ENCODE peak calls at places on chromosome 16, in seven cellular contexts. One of them, this sample, is unnamed.

GRCh38 chr16:8716592-8716991 is 42.2 kb downstream of the ABAT start:
- DNase-seq in GM23248: no peak
- DNase-seq in PC-9: no peak
- DNase-seq in fibroblast of lung: peak; percentile 43
- DNase-seq in neural progenitor cell: no peak
- DNase-seq in DND-41: no peak
- DNase-seq in HCT116: no peak
- DNase-seq in this sample: peak; percentile 33

GRCh38 chr16:87880117-87880696 is 10.9 kb upstream of the SLC7A5 start:
- DNase-seq in GM23248: no peak
- DNase-seq in PC-9: no peak
- DNase-seq in fibroblast of lung: no peak
- DNase-seq in neural progenitor cell: no peak
- DNase-seq in DND-41: no peak
- DNase-seq in HCT116: no peak
- DNase-seq in this sample: no peak

GRCh38 chr16:27355610-27356009 is 41.8 kb downstream of the IL4R start:
- DNase-seq in GM23248: peak; percentile 61
- DNase-seq in PC-9: peak; percentile 25
- DNase-seq in fibroblast of lung: peak; percentile 17
- DNase-seq in neural progenitor cell: peak; percentile 47
- DNase-seq in DND-41: peak; percentile 45
- DNase-seq in HCT116: peak; percentile 19
- DNase-seq in this sample: no peak

GRCh38 chr16:55470533-55471371 is 8.2 kb upstream of the MMP2 start:
- DNase-seq in GM23248: peak; percentile 74
- DNase-seq in PC-9: peak; percentile 87
- DNase-seq in fibroblast of lung: peak; percentile 59
- DNase-seq in neural progenitor cell: no peak
- DNase-seq in DND-41: no peak
- DNase-seq in HCT116: no peak
- DNase-seq in this sample: peak; percentile 13

GRCh38 chr16:49639739-49640388 is 216.0 kb downstream of the ZNF423 start:
- DNase-seq in GM23248: no peak
- DNase-seq in PC-9: no peak
- DNase-seq in fibroblast of lung: peak; percentile 90
- DNase-seq in neural progenitor cell: peak; percentile 88
- DNase-seq in DND-41: no peak
- DNase-seq in HCT116: no peak
- DNase-seq in this sample: no peak

GRCh38 chr16:56332464-56333079 is 92.8 kb downstream of the AMFR start:
- DNase-seq in GM23248: peak; percentile 87
- DNase-seq in PC-9: peak; percentile 83
- DNase-seq in fibroblast of lung: peak; percentile 38
- DNase-seq in neural progenitor cell: peak; percentile 58
- DNase-seq in DND-41: no peak
- DNase-seq in HCT116: peak; percentile 65
- DNase-seq in this sample: no peak

GRCh38 chr16:28182183-28182582 is 29.6 kb downstream of the XPO6 start:
- DNase-seq in GM23248: peak; percentile 64
- DNase-seq in PC-9: no peak
- DNase-seq in fibroblast of lung: peak; percentile 53
- DNase-seq in neural progenitor cell: no peak
- DNase-seq in DND-41: no peak
- DNase-seq in HCT116: no peak
- DNase-seq in this sample: no peak

GRCh38 chr16:81850197-81850944 is 71.3 kb downstream of the PLCG2 start:
- DNase-seq in GM23248: no peak
- DNase-seq in PC-9: no peak
- DNase-seq in fibroblast of lung: no peak
- DNase-seq in neural progenitor cell: no peak
- DNase-seq in DND-41: no peak
- DNase-seq in HCT116: no peak
- DNase-seq in this sample: no peak

GRCh38 chr16:83002351-83003334 is 375.9 kb downstream of the CDH13 start:
- DNase-seq in GM23248: peak; percentile 28
- DNase-seq in PC-9: no peak
- DNase-seq in fibroblast of lung: peak; percentile 65
- DNase-seq in neural progenitor cell: no peak
- DNase-seq in DND-41: no peak
- DNase-seq in HCT116: no peak
- DNase-seq in this sample: no peak

GRCh38 chr16:66678314-66678713 is 18.2 kb downstream of the CMTM4 start:
- DNase-seq in GM23248: peak; percentile 23
- DNase-seq in PC-9: no peak
- DNase-seq in fibroblast of lung: no peak
- DNase-seq in neural progenitor cell: no peak
- DNase-seq in DND-41: no peak
- DNase-seq in HCT116: no peak
- DNase-seq in this sample: no peak

GRCh38 chr16:54928016-54928356 is 2.7 kb upstream of the IRX5 start:
- DNase-seq in GM23248: peak; percentile 75
- DNase-seq in PC-9: no peak
- DNase-seq in fibroblast of lung: peak; percentile 34
- DNase-seq in neural progenitor cell: peak; percentile 51
- DNase-seq in DND-41: peak; percentile 54
- DNase-seq in HCT116: no peak
- DNase-seq in this sample: no peak

GRCh38 chr16:66131156-66131807 is 235.2 kb upstream of the CDH5 start:
- DNase-seq in GM23248: peak; percentile 61
- DNase-seq in PC-9: no peak
- DNase-seq in fibroblast of lung: peak; percentile 87
- DNase-seq in neural progenitor cell: no peak
- DNase-seq in DND-41: no peak
- DNase-seq in HCT116: no peak
- DNase-seq in this sample: peak; percentile 15

GRCh38 chr16:66130296-66130910 is 236.1 kb upstream of the CDH5 start:
- DNase-seq in GM23248: peak; percentile 75
- DNase-seq in PC-9: no peak
- DNase-seq in fibroblast of lung: peak; percentile 95
- DNase-seq in neural progenitor cell: no peak
- DNase-seq in DND-41: no peak
- DNase-seq in HCT116: no peak
- DNase-seq in this sample: no peak

GRCh38 chr16:10728035-10728462 is 15.6 kb upstream of the NUBP1 start:
- DNase-seq in GM23248: no peak
- DNase-seq in PC-9: no peak
- DNase-seq in fibroblast of lung: no peak
- DNase-seq in neural progenitor cell: no peak
- DNase-seq in DND-41: no peak
- DNase-seq in HCT116: no peak
- DNase-seq in this sample: no peak

GRCh38 chr16:53372942-53373871 is 61.1 kb upstream of the RBL2 start:
- DNase-seq in GM23248: no peak
- DNase-seq in PC-9: peak; percentile 88
- DNase-seq in fibroblast of lung: no peak
- DNase-seq in neural progenitor cell: no peak
- DNase-seq in DND-41: no peak
- DNase-seq in HCT116: peak; percentile 35
- DNase-seq in this sample: no peak

GRCh38 chr16:79677799-79678525 is 77.4 kb upstream of the MAF start:
- DNase-seq in GM23248: no peak
- DNase-seq in PC-9: no peak
- DNase-seq in fibroblast of lung: peak; percentile 55
- DNase-seq in neural progenitor cell: no peak
- DNase-seq in DND-41: no peak
- DNase-seq in HCT116: no peak
- DNase-seq in this sample: no peak

GRCh38 chr16:14337303-14338191 is 266.4 kb downstream of the MRTFB start:
- DNase-seq in GM23248: peak; percentile 67
- DNase-seq in PC-9: no peak
- DNase-seq in fibroblast of lung: no peak
- DNase-seq in neural progenitor cell: no peak
- DNase-seq in DND-41: no peak
- DNase-seq in HCT116: no peak
- DNase-seq in this sample: no peak

GRCh38 chr16:14338969-14339368 is 267.9 kb downstream of the MRTFB start:
- DNase-seq in GM23248: no peak
- DNase-seq in PC-9: no peak
- DNase-seq in fibroblast of lung: no peak
- DNase-seq in neural progenitor cell: no peak
- DNase-seq in DND-41: no peak
- DNase-seq in HCT116: no peak
- DNase-seq in this sample: no peak

GRCh38 chr16:14338236-14338635 is 267.1 kb downstream of the MRTFB start:
- DNase-seq in GM23248: no peak
- DNase-seq in PC-9: no peak
- DNase-seq in fibroblast of lung: no peak
- DNase-seq in neural progenitor cell: no peak
- DNase-seq in DND-41: no peak
- DNase-seq in HCT116: no peak
- DNase-seq in this sample: no peak

GRCh38 chr16:14341324-14342225 is 270.5 kb downstream of the MRTFB start:
- DNase-seq in GM23248: no peak
- DNase-seq in PC-9: no peak
- DNase-seq in fibroblast of lung: no peak
- DNase-seq in neural progenitor cell: no peak
- DNase-seq in DND-41: no peak
- DNase-seq in HCT116: no peak
- DNase-seq in this sample: no peak

GRCh38 chr16:14339694-14340093 is 268.6 kb downstream of the MRTFB start:
- DNase-seq in GM23248: no peak
- DNase-seq in PC-9: no peak
- DNase-seq in fibroblast of lung: no peak
- DNase-seq in neural progenitor cell: no peak
- DNase-seq in DND-41: no peak
- DNase-seq in HCT116: no peak
- DNase-seq in this sample: no peak
- H2AFZ ChIP-seq in GM23248: no peak overlapping the region
- H2AFZ ChIP-seq in PC-9: no peak overlapping the region
- H2AFZ ChIP-seq in fibroblast of lung: no peak overlapping the region
- H2AFZ ChIP-seq in neural progenitor cell: no peak overlapping the region
- H2AFZ ChIP-seq in DND-41: no peak overlapping the region
- H2AFZ ChIP-seq in HCT116: no peak overlapping the region
- H2AFZ ChIP-seq in this sample: no peak overlapping the region

DNA sequence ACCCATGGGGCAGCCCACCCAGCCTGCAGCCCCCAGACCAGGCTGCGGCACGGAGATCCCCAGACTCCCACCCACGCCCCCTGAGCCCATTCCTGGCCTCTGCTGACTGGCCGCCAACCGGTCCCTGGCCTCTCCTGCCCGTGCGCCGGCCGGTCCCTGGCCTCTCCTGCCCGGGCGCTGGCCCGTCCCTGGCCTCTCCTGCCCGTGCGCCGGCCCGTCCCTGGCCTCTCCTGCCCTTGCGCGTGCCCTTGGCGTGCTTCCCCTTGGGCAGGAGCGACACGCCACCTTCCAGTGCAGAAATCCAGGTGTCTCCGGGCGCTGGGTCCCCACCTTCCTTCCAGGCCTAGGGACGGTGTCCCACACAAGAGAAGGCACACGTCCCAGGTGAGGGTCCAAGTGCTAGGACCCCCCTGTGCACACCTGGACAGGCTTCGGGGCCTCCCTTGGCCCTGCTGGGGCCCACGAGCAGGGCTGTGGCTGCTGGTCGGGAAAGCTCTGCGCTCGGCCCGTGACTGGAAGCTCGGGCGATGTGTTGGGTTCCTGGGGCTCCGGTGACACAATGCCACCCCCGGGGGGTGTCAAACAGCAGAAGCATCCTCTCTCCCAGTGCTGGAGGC is 21.4 kb upstream of the CACNA1H start:
- DNase-seq in GM23248: no peak
- DNase-seq in PC-9: no peak
- DNase-seq in fibroblast of lung: no peak
- DNase-seq in neural progenitor cell: no peak
- DNase-seq in DND-41: no peak
- DNase-seq in HCT116: no peak
- DNase-seq in this sample: no peak
- TF ChIP-seq EZH2 in GM23248: no peak
- TF ChIP-seq EZH2 in PC-9: no peak
- TF ChIP-seq EZH2 in fibroblast of lung: no peak
- TF ChIP-seq EZH2 in neural progenitor cell: no peak
- TF ChIP-seq EZH2 in DND-41: no peak
- TF ChIP-seq EZH2 in HCT116: no peak
- TF ChIP-seq EZH2 in this sample: no peak

GRCh38 chr16:920722-921121 is 50.1 kb downstream of the LMF1 start:
- DNase-seq in GM23248: peak; percentile 63
- DNase-seq in PC-9: no peak
- DNase-seq in fibroblast of lung: no peak
- DNase-seq in neural progenitor cell: peak; percentile 1
- DNase-seq in DND-41: no peak
- DNase-seq in HCT116: no peak
- DNase-seq in this sample: no peak
- H2AFZ ChIP-seq in GM23248: peak overlapping the region; percentile 70
- H2AFZ ChIP-seq in PC-9: no peak overlapping the region
- H2AFZ ChIP-seq in fibroblast of lung: peak overlapping the region; percentile 5
- H2AFZ ChIP-seq in neural progenitor cell: no peak overlapping the region
- H2AFZ ChIP-seq in DND-41: no peak overlapping the region
- H2AFZ ChIP-seq in HCT116: no peak overlapping the region
- H2AFZ ChIP-seq in this sample: no peak overlapping the region

GRCh38 chr16:84842516-84843148 is 22.8 kb downstream of the CRISPLD2 start:
- DNase-seq in GM23248: no peak
- DNase-seq in PC-9: peak; percentile 43
- DNase-seq in fibroblast of lung: no peak
- DNase-seq in neural progenitor cell: no peak
- DNase-seq in DND-41: no peak
- DNase-seq in HCT116: no peak
- DNase-seq in this sample: no peak
- TF ChIP-seq EZH2 in GM23248: no peak
- TF ChIP-seq EZH2 in PC-9: no peak
- TF ChIP-seq EZH2 in fibroblast of lung: no peak
- TF ChIP-seq EZH2 in neural progenitor cell: no peak
- TF ChIP-seq EZH2 in DND-41: no peak
- TF ChIP-seq EZH2 in HCT116: no peak
- TF ChIP-seq EZH2 in this sample: no peak

GRCh38 chr16:84390131-84390785 is 21.9 kb downstream of the ATP2C2 start:
- DNase-seq in GM23248: no peak
- DNase-seq in PC-9: no peak
- DNase-seq in fibroblast of lung: no peak
- DNase-seq in neural progenitor cell: no peak
- DNase-seq in DND-41: no peak
- DNase-seq in HCT116: no peak
- DNase-seq in this sample: no peak

GRCh38 chr16:84386044-84386443 is 17.7 kb downstream of the ATP2C2 start:
- DNase-seq in GM23248: no peak
- DNase-seq in PC-9: no peak
- DNase-seq in fibroblast of lung: no peak
- DNase-seq in neural progenitor cell: no peak
- DNase-seq in DND-41: no peak
- DNase-seq in HCT116: no peak
- DNase-seq in this sample: no peak

GRCh38 chr16:84396537-84397008 is 28.2 kb downstream of the ATP2C2 start:
- DNase-seq in GM23248: no peak
- DNase-seq in PC-9: peak; percentile 82
- DNase-seq in fibroblast of lung: peak; percentile 15
- DNase-seq in neural progenitor cell: peak; percentile 34
- DNase-seq in DND-41: no peak
- DNase-seq in HCT116: no peak
- DNase-seq in this sample: no peak

GRCh38 chr16:84387021-84387420 is 18.7 kb downstream of the ATP2C2 start:
- DNase-seq in GM23248: no peak
- DNase-seq in PC-9: no peak
- DNase-seq in fibroblast of lung: no peak
- DNase-seq in neural progenitor cell: no peak
- DNase-seq in DND-41: no peak
- DNase-seq in HCT116: no peak
- DNase-seq in this sample: no peak

GRCh38 chr16:84391151-84391873 is 23.0 kb downstream of the ATP2C2 start:
- DNase-seq in GM23248: peak; percentile 40
- DNase-seq in PC-9: no peak
- DNase-seq in fibroblast of lung: peak; percentile 34
- DNase-seq in neural progenitor cell: no peak
- DNase-seq in DND-41: no peak
- DNase-seq in HCT116: no peak
- DNase-seq in this sample: no peak
- H2AFZ ChIP-seq in GM23248: peak overlapping the region; percentile 58
- H2AFZ ChIP-seq in PC-9: no peak overlapping the region
- H2AFZ ChIP-seq in fibroblast of lung: peak overlapping the region; percentile 31
- H2AFZ ChIP-seq in neural progenitor cell: no peak overlapping the region
- H2AFZ ChIP-seq in DND-41: no peak overlapping the region
- H2AFZ ChIP-seq in HCT116: no peak overlapping the region
- H2AFZ ChIP-seq in this sample: peak overlapping the region; percentile 86

This sample was measured in keratinocyte.